ENCODE peak calls at places on chromosomes 6 and 20, in ten cellular contexts. S is AG10803; I is activated effector memory CD4-positive, alpha-beta T cell treated with Interleukin-2 at 50 U/mL for 16 hours; E is HCT116; A is T-helper 1 cell; X is activated CD4-positive, alpha-beta T cell treated with anti-CD3 and anti-CD28 coated beads, Interleukin-2, amount 10 ng/mL, durations not matched to agents 7 days and 5 days; C is SK-MEL-5; W is neuronal stem cell; U is T-helper 17 cell; B is H54. T is an unnamed sample.

GRCh38 chr6:42118162-42119001 is 24.0 kb downstream of the C6orf132 start:
- DNase-seq in A (no peak), X (no peak), U (no peak), B (peak; percentile 66), I (no peak), W (no peak), C (peak; percentile 10), E (no peak), S (peak; percentile 55), T (no peak)

GRCh38 chr6:43865947-43866346 is 95.9 kb downstream of the VEGFA start:
- DNase-seq in S (no peak), B (no peak), W (no peak), U (no peak), I (no peak), E (no peak), A (no peak), C (no peak), X (no peak), T (no peak)

GRCh38 chr6:33620584-33621395 is at the start of gene ITPR3:
- DNase-seq in B (peak; percentile 88), X (peak; percentile 81), C (peak; percentile 37), A (peak; percentile 91), E (peak; percentile 37), S (peak; percentile 78), W (no peak), I (peak; percentile 75), U (peak; percentile 59), T (no peak)

GRCh38 chr20:25052255-25053206 is 5.4 kb downstream of the ACSS1 start:
- DNase-seq in B (no peak), X (no peak), U (no peak), S (peak; percentile 86), W (no peak), E (no peak), I (no peak), A (no peak), C (no peak), T (no peak)

GRCh38 chr6:89941031-89941775 is 46.9 kb downstream of the GJA10 start:
- DNase-seq in C (peak; percentile 80), S (peak; percentile 34), E (no peak), B (no peak), I (no peak), A (no peak), X (no peak), U (no peak), W (no peak), T (no peak)

GRCh38 chr6:32666420-32667300 is at the start of gene HLA-DQB1:
- DNase-seq in C (peak; percentile 80), W (peak; percentile 31), U (no peak), I (no peak), X (peak; percentile 68), A (peak; percentile 73), B (peak; percentile 6), S (no peak), E (peak; percentile 75), T (no peak)

GRCh38 chr20:32845786-32846185 is 12.9 kb upstream of the EFCAB8 start:
- DNase-seq in A (no peak), I (no peak), U (no peak), C (no peak), W (no peak), S (no peak), X (no peak), E (no peak), B (no peak), T (no peak)

GRCh38 chr6:10962673-10963072 is 75.8 kb downstream of the SYCP2L start:
- DNase-seq in S (peak; percentile 80), B (no peak), A (no peak), W (no peak), U (no peak), C (no peak), E (no peak), X (no peak), I (no peak), T (no peak)

GRCh38 chr20:7493311-7493710 is 446.9 kb downstream of the HAO1 start:
- DNase-seq in X (no peak), A (no peak), U (no peak), C (no peak), B (no peak), I (no peak), W (no peak), S (no peak), E (no peak), T (no peak)

GRCh38 chr6:28871335-28872156 is 52.2 kb downstream of the TRIM27 start:
- DNase-seq in X (no peak), S (no peak), I (no peak), B (no peak), W (no peak), E (no peak), U (no peak), C (no peak), A (no peak), T (no peak)

GRCh38 chr20:50043573-50044352 is 61.0 kb downstream of the SNAI1 start:
- DNase-seq in X (no peak), I (no peak), B (no peak), A (no peak), E (no peak), U (no peak), S (no peak), C (no peak), W (no peak), T (no peak)

GRCh38 chr6:46925563-46926253 is 4.0 kb upstream of the ADGRF5 start:
- DNase-seq in X (no peak), C (no peak), U (no peak), E (no peak), W (no peak), S (peak; percentile 89), A (no peak), B (no peak), I (no peak), T (peak; percentile 28)

GRCh38 chr6:21738180-21739094 is 144.9 kb downstream of the SOX4 start:
- DNase-seq in C (no peak), E (no peak), W (no peak), I (no peak), A (no peak), B (no peak), U (no peak), S (no peak), X (no peak), T (no peak)

GRCh38 chr20:1897486-1897885 is 2.3 kb downstream of the SIRPA start:
- DNase-seq in C (peak; percentile 96), S (no peak), U (no peak), B (no peak), A (no peak), W (no peak), I (no peak), X (no peak), E (no peak), T (no peak)

GRCh38 chr20:62376112-62377063 is 9.3 kb upstream of the LAMA5 start:
- DNase-seq in B (no peak), I (no peak), W (peak; percentile 86), U (no peak), C (no peak), A (no peak), E (no peak), S (no peak), X (no peak), T (no peak)

GRCh38 chr20:52965380-52965779 is 6.8 kb upstream of the TSHZ2 start:
- DNase-seq in B (no peak), W (no peak), I (no peak), X (no peak), C (no peak), A (no peak), U (no peak), S (no peak), E (no peak), T (no peak)

GRCh38 chr6:110033101-110033500 is 55.0 kb downstream of the GPR6 start:
- DNase-seq in C (no peak), E (no peak), B (no peak), U (no peak), I (no peak), A (no peak), W (no peak), S (no peak), X (no peak), T (no peak)

GRCh38 chr20:12984863-12985262 is 23.9 kb upstream of the SPTLC3 start:
- DNase-seq in I (no peak), C (no peak), A (no peak), U (no peak), S (no peak), B (no peak), X (no peak), E (no peak), W (no peak), T (no peak)

GRCh38 chr6:148497717-148498116 is 155.1 kb downstream of the SASH1 start:
- DNase-seq in S (no peak), W (no peak), I (no peak), E (no peak), A (no peak), U (no peak), C (no peak), X (no peak), B (no peak), T (no peak)

GRCh38 chr6:31952140-31952805 is 6.4 kb downstream of the CFB start:
- DNase-seq in A (peak; percentile 30), S (peak; percentile 55), E (no peak), B (peak; percentile 60), I (no peak), X (peak; percentile 44), U (no peak), W (peak; percentile 53), C (peak; percentile 76), T (no peak)

GRCh38 chr6:41887355-41887754 is 7.8 kb downstream of the USP49 start:
- DNase-seq in U (no peak), W (peak; percentile 48), I (no peak), C (no peak), X (no peak), B (no peak), A (no peak), E (no peak), S (peak; percentile 79), T (no peak)

GRCh38 chr6:40912158-40912946 is 126.7 kb downstream of the UNC5CL start:
- DNase-seq in W (no peak), A (peak; percentile 48), I (no peak), B (no peak), U (no peak), S (peak; percentile 21), C (peak; percentile 54), X (peak; percentile 54), E (no peak), T (peak; percentile 32)

GRCh38 chr6:169798764-169799473 is 47.5 kb downstream of the ERMARD start:
- DNase-seq in B (no peak), E (no peak), U (no peak), I (no peak), C (no peak), A (no peak), X (no peak), S (no peak), W (no peak), T (no peak)

GRCh38 chr6:2307794-2308193 is 62.4 kb upstream of the GMDS start:
- DNase-seq in S (no peak), E (no peak), C (no peak), U (no peak), W (no peak), X (no peak), A (no peak), B (no peak), I (no peak), T (no peak)